ENCODE peak calls at places on chromosome 5, in six cellular contexts. C, D, M, S, U and Z are unnamed samples.

GRCh38 chr5:31196309-31196708 is 2.8 kb downstream of the CDH6 start:
- DNase-seq in C (no peak), D (no peak), M (peak), S (peak), U (no peak), Z (peak)

GRCh38 chr5:147504001-147504400 is 5.9 kb downstream of the DPYSL3 start:
- DNase-seq in C (peak), D (no peak), M (peak), S (peak), U (peak), Z (no peak)

GRCh38 chr5:3904584-3904983 is 309.0 kb downstream of the IRX1 start:
- DNase-seq in C (no peak), D (no peak), M (no peak), S (no peak), U (no peak), Z (no peak)

GRCh38 chr5:151684690-151685361 is 1.9 kb downstream of the SPARC start:
- DNase-seq in C (no peak), D (peak), M (peak), S (peak), U (peak), Z (peak)

GRCh38 chr5:177537389-177538361 is 16.7 kb downstream of the FAM193B start:
- DNase-seq in C (peak), D (no peak), M (peak), S (peak), U (no peak), Z (peak)

GRCh38 chr5:72032769-72033168 is 74.5 kb upstream of the MAP1B start:
- DNase-seq in C (no peak), D (no peak), M (no peak), S (no peak), U (no peak), Z (no peak)

GRCh38 chr5:158798140-158798539 is 301.6 kb downstream of the EBF1 start:
- DNase-seq in C (no peak), D (no peak), M (no peak), S (no peak), U (no peak), Z (no peak)

GRCh38 chr5:166117744-166118072 is 2173.7 kb upstream of the WWC1 start:
- DNase-seq in C (no peak), D (no peak), M (no peak), S (no peak), U (no peak), Z (no peak)

GRCh38 chr5:8538813-8539212 is 669.9 kb downstream of the MTRR start:
- DNase-seq in C (no peak), D (no peak), M (no peak), S (no peak), U (no peak), Z (no peak)

GRCh38 chr5:99104538-99105132 is 175.8 kb upstream of the CHD1 start:
- DNase-seq in C (no peak), D (no peak), M (peak), S (no peak), U (no peak), Z (peak)

GRCh38 chr5:66306844-66307315 is 162.8 kb downstream of the SREK1 start:
- DNase-seq in C (no peak), D (no peak), M (no peak), S (no peak), U (no peak), Z (no peak)

GRCh38 chr5:35785601-35786085 is 71.0 kb upstream of the IL7R start:
- DNase-seq in C (no peak), D (no peak), M (no peak), S (no peak), U (no peak), Z (no peak)

DNA sequence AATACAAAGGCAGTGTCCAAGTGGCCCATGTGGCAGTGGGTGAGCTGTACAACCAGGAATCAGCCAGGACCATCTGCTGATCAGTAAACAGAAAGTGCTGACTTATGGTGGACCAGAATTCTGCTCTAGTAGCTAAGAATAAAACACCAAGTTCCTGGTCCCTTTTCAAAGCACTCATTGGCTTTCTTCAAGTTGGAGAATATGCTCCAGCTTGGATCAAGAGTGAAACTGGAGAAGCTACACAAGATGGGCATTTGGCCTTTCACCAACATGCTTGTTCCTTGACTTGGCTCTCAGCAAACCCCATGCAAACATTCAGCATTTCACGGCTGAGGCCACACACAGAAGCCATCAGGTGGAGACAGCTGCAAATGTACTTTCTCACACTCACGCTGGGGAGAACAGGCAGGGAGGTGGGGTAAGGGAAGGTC is 32.1 kb downstream of the MARCHF3 start:
- DNase-seq in C (no peak), D (no peak), M (peak), S (no peak), U (peak), Z (peak)
- H3K4me3 ChIP-seq in C (no peak), D (no peak), M (no peak), S (no peak), U (no peak), Z (no peak)

GRCh38 chr5:126777974-126778674 is 1.2 kb downstream of the LMNB1 start:
- DNase-seq in C (peak), D (peak), M (peak), S (peak), U (peak), Z (peak)

GRCh38 chr5:126778675-126779403 is 1.9 kb downstream of the LMNB1 start:
- DNase-seq in C (no peak), D (no peak), M (no peak), S (no peak), U (no peak), Z (no peak)

GRCh38 chr5:126776499-126777256 is at the start of gene LMNB1:
- DNase-seq in C (peak), D (peak), M (peak), S (peak), U (peak), Z (peak)

GRCh38 chr5:126777257-126777973 is 479 bp downstream of the LMNB1 start:
- DNase-seq in C (peak), D (no peak), M (peak), S (peak), U (peak), Z (no peak)

DNA sequence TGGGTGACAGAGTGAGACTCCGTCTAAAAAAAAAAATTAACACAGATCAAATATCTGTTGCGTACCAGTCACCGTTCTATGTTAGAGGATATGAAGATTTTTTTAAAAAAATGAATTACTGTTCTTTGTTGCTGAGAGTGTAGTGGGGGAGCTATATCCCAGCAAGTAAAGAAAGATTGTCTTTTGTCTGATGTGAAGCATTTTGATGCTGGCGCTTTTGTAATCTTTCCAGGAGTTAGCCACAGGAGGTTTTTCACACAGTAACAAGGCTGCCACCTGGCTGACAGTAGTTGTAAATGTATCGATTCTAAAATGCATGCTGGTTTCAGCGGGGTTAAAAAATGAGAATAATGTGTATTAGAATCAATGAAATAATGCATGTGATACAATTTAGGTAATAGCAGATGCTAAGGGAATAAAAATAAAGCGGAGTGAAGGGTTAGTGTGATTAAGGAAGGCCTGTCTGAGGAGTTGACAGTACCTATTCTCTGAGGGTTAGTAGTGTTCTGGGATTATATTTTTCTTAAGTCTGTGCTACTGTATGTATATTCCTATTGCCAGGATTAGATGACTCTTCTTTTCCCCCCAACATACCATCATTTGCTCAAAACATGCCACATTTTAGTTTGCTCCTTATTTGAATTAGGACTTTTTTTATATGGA is 3.4 kb downstream of the LMNB1 start:
- DNase-seq in C (no peak), D (no peak), M (peak), S (peak), U (no peak), Z (peak)
- H3K4me3 ChIP-seq in C (no peak), D (no peak), M (peak), S (no peak), U (no peak), Z (peak)

DNA sequence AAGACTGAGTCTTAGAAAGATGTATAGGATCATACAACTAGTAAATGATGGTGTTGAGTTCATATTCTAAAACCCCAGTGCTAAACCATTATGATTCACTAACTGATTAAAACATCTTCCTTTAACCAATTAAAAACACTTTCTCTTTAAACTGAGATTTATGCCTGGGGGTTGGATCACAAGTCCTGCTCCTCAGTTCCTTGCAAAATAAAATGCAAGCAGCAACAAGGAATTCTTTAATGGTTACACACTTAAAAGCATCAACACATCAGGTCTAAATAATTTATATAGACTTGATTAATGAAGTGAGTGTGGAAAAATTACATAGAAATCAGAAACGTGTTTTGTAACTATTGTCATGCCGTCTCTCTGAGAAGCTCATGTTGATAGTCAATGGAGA is 189.2 kb downstream of the TARS1 start:
- DNase-seq in C (no peak), D (no peak), M (no peak), S (no peak), U (no peak), Z (no peak)
- H3K4me3 ChIP-seq in C (no peak), D (no peak), M (no peak), S (no peak), U (no peak), Z (no peak)

GRCh38 chr5:154753792-154754191 is 1.4 kb upstream of the LARP1 start:
- DNase-seq in C (peak), D (peak), M (peak), S (peak), U (peak), Z (peak)
- H3K4me3 ChIP-seq in C (peak), D (peak), M (peak), S (no peak), U (peak), Z (no peak)

GRCh38 chr5:176535101-176535654 is 2.0 kb downstream of the RNF44 start:
- DNase-seq in C (no peak), D (no peak), M (peak), S (no peak), U (peak), Z (no peak)
- H3K4me3 ChIP-seq in C (peak), D (peak), M (peak), S (peak), U (peak), Z (peak)

GRCh38 chr5:1517838-1518237 is 5.9 kb downstream of the LPCAT1 start:
- DNase-seq in C (peak), D (peak), M (no peak), S (no peak), U (peak), Z (no peak)

GRCh38 chr5:1521054-1521453 is 2.7 kb downstream of the LPCAT1 start:
- DNase-seq in C (no peak), D (no peak), M (no peak), S (no peak), U (no peak), Z (no peak)

GRCh38 chr5:1521671-1522600 is 1.8 kb downstream of the LPCAT1 start:
- DNase-seq in C (no peak), D (peak), M (peak), S (peak), U (no peak), Z (no peak)

GRCh38 chr5:1516615-1517601 is 6.9 kb downstream of the LPCAT1 start:
- DNase-seq in C (peak), D (peak), M (peak), S (peak), U (peak), Z (no peak)

DNA sequence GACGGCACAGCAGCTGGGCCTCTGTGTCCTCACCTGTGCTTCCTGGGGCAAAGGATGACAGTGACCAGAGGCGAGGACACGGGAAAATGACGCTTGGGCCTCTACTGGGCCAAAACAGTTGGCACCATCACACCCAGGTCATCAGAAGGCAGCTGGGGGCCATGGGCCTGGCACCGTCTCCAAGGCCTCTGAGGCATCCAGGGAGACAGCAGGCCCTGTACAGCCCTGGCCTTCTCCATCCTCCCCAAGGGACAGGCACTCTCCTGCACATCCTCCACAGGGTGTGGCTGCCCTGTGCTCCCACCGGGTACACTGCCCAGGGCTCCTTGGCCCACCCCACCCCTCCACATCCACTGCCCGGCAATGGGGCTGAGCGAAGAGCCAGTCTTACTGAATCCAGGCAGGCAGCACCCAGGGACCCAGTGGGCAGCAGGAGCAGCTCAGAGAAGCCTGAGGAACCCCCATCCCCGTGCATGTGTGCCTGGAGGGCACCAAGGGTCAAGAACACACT is 4.1 kb downstream of the LPCAT1 start:
- DNase-seq in C (no peak), D (peak), M (no peak), S (no peak), U (no peak), Z (no peak)
- H3K4me3 ChIP-seq in C (no peak), D (no peak), M (no peak), S (no peak), U (no peak), Z (no peak)